ENCODE peak calls at places on chromosomes 16 and 17, in seven cellular contexts. X, R, M, V, Z, S and W are unnamed samples.
A peak's percentile ranks its signal among the peaks of the same experiment; 100 is the strongest.

GRCh38 chr16:83470406-83470805 is 337.4 kb upstream of the HSBP1 start:
- DNase-seq in X (no peak), R (no peak), M (no peak), V (no peak), Z (no peak), S (no peak), W (no peak)

GRCh38 chr17:52995127-52995526 is 827.6 kb upstream of the KIF2B start:
- DNase-seq in X (no peak), R (no peak), M (no peak), V (no peak), Z (no peak), S (no peak), W (no peak)

GRCh38 chr17:52737071-52737470 is 578.6 kb upstream of the CA10 start:
- DNase-seq in X (no peak), R (no peak), M (no peak), V (no peak), Z (no peak), S (no peak), W (no peak)

GRCh38 chr17:74591503-74591902 is 580 bp downstream of the CD300LD start:
- DNase-seq in X (no peak), R (no peak), M (no peak), V (no peak), Z (no peak), S (no peak), W (no peak)

GRCh38 chr16:31377210-31377903 is 15.8 kb upstream of the ITGAD start:
- DNase-seq in X (no peak), R (no peak), M (no peak), V (peak; percentile 22), Z (no peak), S (no peak), W (no peak)

GRCh38 chr16:12272264-12272663 is 295.7 kb downstream of the SNX29 start:
- DNase-seq in X (no peak), R (no peak), M (no peak), V (no peak), Z (no peak), S (no peak), W (no peak)

GRCh38 chr16:2969545-2970521 is 685 bp downstream of the PAQR4 start:
- DNase-seq in X (no peak), R (peak; percentile 65), M (peak; percentile 35), V (peak; percentile 89), Z (peak; percentile 19), S (no peak), W (peak; percentile 66)

GRCh38 chr17:35368086-35368824 is 5.2 kb downstream of the SLFN11 start:
- DNase-seq in X (no peak), R (no peak), M (peak; percentile 19), V (peak; percentile 91), Z (peak; percentile 53), S (no peak), W (no peak)

GRCh38 chr16:30075503-30076275 is at the start of gene PPP4C:
- DNase-seq in X (peak; percentile 81), R (peak; percentile 96), M (peak; percentile 90), V (peak; percentile 88), Z (peak; percentile 89), S (peak; percentile 90), W (peak; percentile 81)

GRCh38 chr16:72815348-72816318 is 232.3 kb downstream of the ZFHX3 start:
- DNase-seq in X (no peak), R (no peak), M (no peak), V (no peak), Z (peak; percentile 10), S (no peak), W (no peak)

GRCh38 chr17:30263552-30264333 is 28.0 kb downstream of the BLMH start:
- DNase-seq in X (no peak), R (peak; percentile 23), M (no peak), V (no peak), Z (no peak), S (no peak), W (no peak)

GRCh38 chr17:9360610-9361571 is 214.7 kb downstream of the STX8 start:
- DNase-seq in X (no peak), R (peak; percentile 82), M (no peak), V (no peak), Z (peak; percentile 91), S (no peak), W (peak; percentile 5)

GRCh38 chr16:53872248-53873221 is 168.6 kb downstream of the FTO start:
- DNase-seq in X (no peak), R (no peak), M (no peak), V (no peak), Z (peak; percentile 39), S (no peak), W (no peak)

GRCh38 chr16:55437627-55438026 is 41.4 kb upstream of the MMP2 start:
- DNase-seq in X (no peak), R (no peak), M (no peak), V (no peak), Z (peak; percentile 35), S (no peak), W (no peak)

GRCh38 chr16:67163164-67163902 is 1.2 kb upstream of the HSF4 start:
- DNase-seq in X (no peak), R (peak; percentile 58), M (peak; percentile 30), V (no peak), Z (peak; percentile 56), S (peak; percentile 86), W (no peak)
- H3K27ac ChIP-seq in X (peak overlapping the region; percentile 56), R (no peak overlapping the region), M (no peak overlapping the region), V (no peak overlapping the region), Z (no peak overlapping the region), S (peak overlapping the region; percentile 50), W (no peak overlapping the region)

GRCh38 chr17:50953831-50954601 is 87.9 kb upstream of the TOB1 start:
- DNase-seq in X (peak; percentile 34), R (no peak), M (no peak), V (no peak), Z (peak; percentile 83), S (no peak), W (no peak)

GRCh38 chr17:50955160-50955559 is 89.0 kb upstream of the TOB1 start:
- DNase-seq in X (peak; percentile 8), R (no peak), M (no peak), V (no peak), Z (no peak), S (no peak), W (no peak)

GRCh38 chr17:50953518-50953830 is 87.3 kb upstream of the TOB1 start:
- DNase-seq in X (no peak), R (no peak), M (no peak), V (no peak), Z (no peak), S (no peak), W (no peak)

GRCh38 chr17:50955667-50956120 is 89.5 kb upstream of the TOB1 start:
- DNase-seq in X (peak; percentile 12), R (no peak), M (no peak), V (no peak), Z (no peak), S (no peak), W (no peak)

DNA sequence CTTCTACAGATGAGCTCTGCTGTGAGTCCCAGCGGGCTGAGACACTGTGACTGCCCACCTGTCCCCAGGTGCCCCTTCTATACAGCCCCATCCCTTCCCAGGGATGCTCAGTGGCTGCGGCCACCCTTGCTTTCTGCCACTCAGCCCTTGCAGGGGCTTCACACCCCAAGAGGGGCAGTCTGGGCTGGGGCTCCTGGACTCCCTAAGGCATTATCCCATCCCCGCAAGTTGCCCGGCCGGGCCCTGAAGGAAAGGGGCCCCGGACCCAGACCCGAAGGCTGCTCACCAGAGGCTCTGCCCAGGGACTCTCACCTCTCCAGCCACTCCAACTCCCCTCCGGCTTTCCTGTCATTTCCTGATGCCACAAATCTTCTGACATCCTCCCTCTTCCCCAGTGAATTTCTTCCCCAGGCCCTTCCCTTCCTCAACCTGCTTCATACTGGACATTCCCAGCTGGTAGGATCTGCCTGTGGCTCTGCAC is 88.5 kb upstream of the TOB1 start:
- DNase-seq in X (no peak), R (no peak), M (no peak), V (no peak), Z (no peak), S (no peak), W (no peak)
- H3K27ac ChIP-seq in X (peak overlapping the region; percentile 26), R (no peak overlapping the region), M (no peak overlapping the region), V (no peak overlapping the region), Z (peak overlapping the region; percentile 13), S (peak overlapping the region; percentile 20), W (no peak overlapping the region)

GRCh38 chr17:16255481-16255901 is 38.5 kb downstream of the PIGL start:
- DNase-seq in X (no peak), R (peak; percentile 66), M (no peak), V (no peak), Z (peak; percentile 82), S (peak; percentile 81), W (no peak)
- H3K27ac ChIP-seq in X (peak overlapping the region; percentile 41), R (peak overlapping the region; percentile 99), M (no peak overlapping the region), V (no peak overlapping the region), Z (peak overlapping the region; percentile 24), S (peak overlapping the region; percentile 46), W (no peak overlapping the region)

GRCh38 chr17:57927048-57927723 is 28.0 kb downstream of the CUEDC1 start:
- DNase-seq in X (peak; percentile 35), R (no peak), M (no peak), V (no peak), Z (peak; percentile 88), S (no peak), W (peak; percentile 85)
- H3K27ac ChIP-seq in X (peak overlapping the region; percentile 97), R (no peak overlapping the region), M (no peak overlapping the region), V (no peak overlapping the region), Z (no peak overlapping the region), S (peak overlapping the region; percentile 30), W (peak overlapping the region; percentile 68)

GRCh38 chr17:42185497-42185860 is 227 bp upstream of the HCRT start:
- DNase-seq in X (no peak), R (peak; percentile 30), M (no peak), V (no peak), Z (no peak), S (no peak), W (no peak)
- H3K27ac ChIP-seq in X (no peak overlapping the region), R (peak overlapping the region; percentile 2), M (no peak overlapping the region), V (peak overlapping the region; percentile 76), Z (no peak overlapping the region), S (no peak overlapping the region), W (no peak overlapping the region)